ENCODE peak calls at places on chromosomes 1 and 21, in five cellular contexts. X is adrenal gland, C is thoracic aorta, B is HAP-1, L is hepatocyte. H is an unnamed sample. For H3K4me1, the result is how much of the 10 kb centered on the place peaks cover.

GRCh38 chr1:98331718-98332311 is 329.7 kb upstream of the SNX7 start:
- DNase-seq in X (no peak), C (no peak), B (no peak), L (no peak), H (no peak)

GRCh38 chr1:223859037-223859436 is 13.3 kb upstream of the TP53BP2 start:
- DNase-seq in X (no peak), C (no peak), B (no peak), L (no peak), H (no peak)

GRCh38 chr1:100835866-100836842 is 58.5 kb downstream of the EXTL2 start:
- DNase-seq in X (no peak), C (no peak), B (no peak), L (no peak), H (no peak)

GRCh38 chr1:221093903-221094865 is 214.9 kb downstream of the HLX start:
- DNase-seq in X (no peak), C (no peak), B (no peak), L (no peak), H (no peak)

GRCh38 chr1:78292361-78292760 is 198.4 kb upstream of the PTGFR start:
- DNase-seq in X (no peak), C (no peak), B (no peak), L (no peak), H (no peak)

GRCh38 chr1:59178803-59179202 is 118.1 kb upstream of the FGGY start:
- DNase-seq in X (peak), C (no peak), B (no peak), L (no peak), H (no peak)

GRCh38 chr21:28215214-28215954 is 777.3 kb downstream of the LTN1 start:
- DNase-seq in X (no peak), C (no peak), B (no peak), L (no peak), H (no peak)

GRCh38 chr1:219783605-219784004 is 144.8 kb downstream of the SLC30A10 start:
- DNase-seq in X (no peak), C (no peak), B (no peak), L (no peak), H (no peak)

GRCh38 chr1:93805027-93805426 is 74.0 kb downstream of the DNTTIP2 start:
- DNase-seq in X (no peak), C (no peak), B (no peak), L (no peak), H (no peak)

GRCh38 chr1:21307210-21307609 is 16.9 kb upstream of the ECE1 start:
- DNase-seq in X (no peak), C (no peak), B (no peak), L (no peak), H (no peak)
- H3K4me1 ChIP-seq in X (under half), C (under half), B (under half), L (half or more), H (under half)

GRCh38 chr1:38997901-38998190 is 6.8 kb downstream of the AKIRIN1 start:
- DNase-seq in X (no peak), C (no peak), B (no peak), L (no peak), H (peak)
- H3K4me3 ChIP-seq in X (no peak), C (no peak), B (no peak), L (no peak), H (no peak)

DNA sequence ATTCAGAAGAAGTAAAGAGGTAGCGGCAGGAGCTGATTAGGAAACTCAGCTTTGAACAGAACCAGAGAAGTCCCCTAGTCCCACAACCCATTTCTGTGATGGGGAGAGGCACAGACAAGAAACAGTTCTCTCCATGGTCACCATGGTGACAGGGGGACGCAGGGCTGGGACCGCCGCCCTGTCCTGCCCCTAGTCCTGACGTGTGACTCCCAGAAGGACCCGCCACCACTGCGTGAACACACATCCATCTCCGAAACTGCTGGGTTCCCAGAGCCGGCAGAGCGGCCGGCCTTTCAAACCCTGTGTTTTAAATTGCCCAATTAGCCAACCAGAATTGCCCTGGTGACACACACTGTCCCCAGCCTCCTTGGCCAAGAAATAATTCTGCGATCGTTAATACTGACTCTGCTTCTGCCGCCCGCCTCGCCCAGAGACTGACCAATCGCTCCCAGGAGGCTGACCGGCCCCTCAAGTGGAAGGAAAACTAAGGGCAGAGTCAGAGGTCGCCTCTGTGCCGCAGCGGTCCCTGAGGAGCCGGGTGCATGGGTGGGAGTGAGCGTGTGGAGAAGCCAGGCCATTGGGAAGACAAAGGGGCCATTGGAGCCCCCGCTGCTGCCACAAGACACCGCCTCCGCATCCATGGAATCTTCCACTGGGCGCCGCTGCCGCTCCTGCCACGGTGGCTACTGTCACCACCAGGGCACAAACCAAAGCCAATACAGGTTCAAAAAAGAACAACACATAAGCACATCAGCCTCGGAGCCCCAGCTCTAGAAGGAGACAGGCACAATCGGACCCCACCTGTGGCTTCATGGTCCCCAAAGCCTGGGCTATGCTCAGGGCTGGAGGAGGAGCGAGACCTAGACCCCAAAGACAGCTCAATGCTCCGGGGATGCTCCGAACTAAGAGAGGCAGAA is 273.3 kb downstream of the NPHP4 start:
- DNase-seq in X (no peak), C (no peak), B (no peak), L (no peak), H (no peak)
- H3K4me1 ChIP-seq in X (under half), C (under half), B (under half), L (under half), H (under half)

GRCh38 chr1:25502957-25503356 is 40.4 kb upstream of the LDLRAP1 start:
- DNase-seq in X (no peak), C (no peak), B (no peak), L (peak), H (no peak)
- H3K4me3 ChIP-seq in X (no peak), C (no peak), B (no peak), L (no peak), H (no peak)

GRCh38 chr1:184881941-184882648 is 92.2 kb downstream of the NIBAN1 start:
- DNase-seq in X (no peak), C (no peak), B (no peak), L (no peak), H (no peak)

GRCh38 chr1:184879876-184880275 is 94.4 kb downstream of the NIBAN1 start:
- DNase-seq in X (no peak), C (no peak), B (no peak), L (no peak), H (no peak)

GRCh38 chr1:184882649-184883303 is 91.5 kb downstream of the NIBAN1 start:
- DNase-seq in X (no peak), C (no peak), B (no peak), L (no peak), H (peak)

GRCh38 chr1:184878602-184879001 is 95.7 kb downstream of the NIBAN1 start:
- DNase-seq in X (no peak), C (no peak), B (no peak), L (no peak), H (no peak)

GRCh38 chr1:184883304-184883815 is 90.9 kb downstream of the NIBAN1 start:
- DNase-seq in X (no peak), C (no peak), B (no peak), L (no peak), H (no peak)
- H3K4me1 ChIP-seq in X (under half), C (under half), B (under half), L (under half), H (under half)

GRCh38 chr1:41740058-41740457 is 178.7 kb downstream of the HIVEP3 start:
- DNase-seq in X (no peak), C (no peak), B (no peak), L (no peak), H (no peak)
- H3K4me3 ChIP-seq in X (no peak), C (no peak), B (no peak), L (no peak), H (no peak)

DNA sequence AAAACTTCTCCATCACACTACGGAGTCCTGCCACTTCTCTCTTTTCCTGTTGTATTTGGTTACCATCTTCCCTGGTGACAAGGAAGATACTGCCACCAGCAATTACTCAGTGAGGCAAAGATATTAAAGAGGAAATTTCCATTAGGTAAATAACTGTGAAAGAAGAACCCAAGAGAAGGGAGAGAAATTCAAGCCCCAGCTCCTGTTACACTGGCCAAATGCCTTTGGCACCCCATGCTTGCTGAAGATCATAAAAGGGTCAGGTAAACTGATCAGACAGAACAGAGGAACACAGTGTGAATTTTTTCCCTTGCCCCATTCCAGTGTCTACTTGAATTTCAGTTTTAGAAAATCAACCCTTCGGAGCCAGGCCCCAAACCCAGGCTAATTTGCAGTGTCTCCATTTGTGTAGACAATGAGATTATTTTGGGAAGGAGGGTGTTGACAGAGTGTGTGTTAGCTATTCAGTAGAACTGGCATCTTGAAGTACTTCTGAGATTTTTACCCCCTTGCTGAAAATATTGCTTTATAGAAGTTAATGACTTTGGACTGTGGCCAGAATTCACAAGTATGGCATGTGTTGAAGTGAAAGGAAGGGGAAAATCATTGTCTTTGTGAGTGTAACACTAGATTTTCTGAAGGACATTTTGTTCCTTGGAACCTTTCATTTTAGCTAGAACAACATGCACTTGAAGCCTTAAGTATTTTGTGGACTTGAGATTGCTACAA is 167.0 kb downstream of the DHRS3 start:
- DNase-seq in X (no peak), C (no peak), B (no peak), L (no peak), H (peak)
- H3K4me1 ChIP-seq in X (under half), C (half or more), B (under half), L (half or more), H (half or more)

GRCh38 chr1:43274125-43274803 is 4.5 kb downstream of the TMEM125 start:
- DNase-seq in X (peak), C (no peak), B (no peak), L (no peak), H (no peak)
- H3K4me3 ChIP-seq in X (no peak), C (no peak), B (no peak), L (no peak), H (no peak)

GRCh38 chr1:25707280-25708016 is 90.9 kb downstream of the MAN1C1 start:
- DNase-seq in X (no peak), C (no peak), B (peak), L (no peak), H (no peak)
- H3K4me1 ChIP-seq in X (under half), C (under half), B (under half), L (under half), H (under half)

GRCh38 chr1:156892190-156893047 is 1.1 kb upstream of the PEAR1 start:
- DNase-seq in X (peak), C (peak), B (peak), L (peak), H (peak)
- H3K4me3 ChIP-seq in X (no peak), C (peak), B (peak), L (no peak), H (peak)